ENCODE peak calls at places on chromosomes 4 and X, in ten cellular contexts. Y is EH; I is H9; B is fibroblast of lung; A is HS-5; W is GM10248; C is naive thymus-derived CD4-positive, alpha-beta T cell; F is NCI-H1436; O is activated effector memory CD4-positive, alpha-beta T cell treated with Interleukin-2 at 50 U/mL for 16 hours; Z is RWPE1. X is an unnamed sample.

GRCh38 chr4:141486375-141486997 is 149.9 kb upstream of the IL15 start:
- DNase-seq in C (no peak), I (no peak), B (peak), O (no peak), Y (peak), F (no peak), A (peak), W (no peak), Z (peak), X (no peak)

GRCh38 chr4:72569719-72570235 is 756 bp upstream of the ADAMTS3 start:
- DNase-seq in C (no peak), O (no peak), F (no peak), A (no peak), Y (peak), I (no peak), W (no peak), B (peak), Z (peak), X (no peak)

GRCh38 chrX:134452591-134452990 is 7.4 kb upstream of the HPRT1 start:
- DNase-seq in O (no peak), C (no peak), I (no peak), B (no peak), Y (no peak), A (no peak), F (no peak), W (no peak), Z (no peak), X (no peak)

GRCh38 chr4:121842862-121843261 is 19.2 kb upstream of the CCNA2 start:
- DNase-seq in Z (no peak), Y (peak), B (no peak), W (no peak), C (no peak), I (no peak), O (no peak), F (no peak), A (no peak), X (no peak)

GRCh38 chr4:82382756-82383155 is 9.0 kb upstream of the HNRNPD start:
- DNase-seq in C (no peak), W (no peak), A (no peak), O (no peak), Z (no peak), I (no peak), B (no peak), Y (no peak), F (no peak), X (no peak)

GRCh38 chrX:46376246-46376885 is 168.9 kb downstream of the ZNF674 start:
- DNase-seq in B (peak), A (peak), Z (peak), I (peak), Y (peak), W (peak), F (peak), C (no peak), O (peak), X (peak)

GRCh38 chr4:154421618-154422017 is 70.0 kb downstream of the DCHS2 start:
- DNase-seq in Y (no peak), F (no peak), A (no peak), Z (no peak), B (no peak), I (no peak), O (no peak), W (no peak), C (no peak), X (no peak)

GRCh38 chr4:41360911-41361830 is 104.4 kb downstream of the UCHL1 start:
- DNase-seq in B (peak), Z (peak), F (peak), I (peak), A (no peak), C (no peak), W (no peak), O (no peak), Y (peak), X (no peak)

GRCh38 chr4:136768213-136768924 is 763.9 kb downstream of the PCDH18 start:
- DNase-seq in O (no peak), C (no peak), I (no peak), B (no peak), W (no peak), F (no peak), A (no peak), Y (no peak), Z (no peak), X (no peak)

GRCh38 chr4:1317177-1318045 is 27.7 kb downstream of the MAEA start:
- DNase-seq in C (no peak), A (no peak), O (no peak), I (peak), F (no peak), W (no peak), Y (no peak), B (no peak), Z (no peak), X (no peak)

GRCh38 chr4:128635141-128635911 is 174.2 kb upstream of the JADE1 start:
- DNase-seq in C (no peak), O (no peak), B (peak), F (peak), Y (peak), A (no peak), Z (no peak), W (no peak), I (no peak), X (no peak)

GRCh38 chr4:132180020-132180427 is 969.1 kb upstream of the PCDH10 start:
- DNase-seq in W (no peak), Y (peak), O (no peak), Z (peak), A (peak), B (peak), I (no peak), F (no peak), C (no peak), X (no peak)

GRCh38 chr4:95106408-95106928 is 348.7 kb downstream of the BMPR1B start:
- DNase-seq in F (no peak), A (peak), Z (no peak), O (no peak), I (no peak), Y (peak), W (no peak), C (no peak), B (peak), X (no peak)

GRCh38 chr4:183504930-183505555 is at the start of gene ING2:
- DNase-seq in B (no peak), F (peak), Y (peak), O (no peak), W (peak), A (no peak), I (no peak), C (no peak), Z (peak), X (peak)

GRCh38 chr4:157607996-157608395 is 387.5 kb downstream of the GRIA2 start:
- DNase-seq in W (no peak), I (no peak), O (no peak), B (no peak), Z (no peak), A (no peak), Y (no peak), F (no peak), C (no peak), X (no peak)

GRCh38 chrX:17669891-17670290 is 67.4 kb upstream of the SCML1 start:
- DNase-seq in F (no peak), W (no peak), B (no peak), O (no peak), Z (no peak), Y (no peak), A (no peak), I (no peak), C (no peak), X (no peak)

GRCh38 chrX:151727346-151727745 is 7.2 kb upstream of the CNGA2 start:
- DNase-seq in I (no peak), F (no peak), C (no peak), B (no peak), Y (no peak), O (no peak), W (no peak), Z (no peak), A (no peak), X (no peak)

GRCh38 chr4:174134361-174134760 is 149.1 kb downstream of the FBXO8 start:
- DNase-seq in A (no peak), Z (no peak), F (no peak), O (no peak), I (no peak), Y (no peak), B (no peak), W (no peak), C (no peak), X (no peak)

GRCh38 chr4:118327554-118328241 is 25.1 kb downstream of the PRSS12 start:
- DNase-seq in F (no peak), Y (peak), O (no peak), C (no peak), I (no peak), B (no peak), A (no peak), Z (no peak), W (no peak), X (no peak)

X was measured in Jurkat, Clone E6-1.